ENCODE peak calls at places on chromosome 14, in nine cellular contexts. L, V, T, S, I, R, E, W and G are unnamed samples.
A peak's percentile ranks its signal among the peaks of the same experiment; 100 is the strongest.

GRCh38 chr14:31243860-31244259 is 36.3 kb upstream of the HECTD1 start:
- DNase-seq in L (peak; percentile 88), V (no peak), T (no peak), S (peak; percentile 80), I (peak; percentile 99), R (no peak), E (no peak), W (no peak), G (peak; percentile 93)

GRCh38 chr14:105085766-105086165 is 20.5 kb upstream of the GPR132 start:
- DNase-seq in L (no peak), V (no peak), T (no peak), S (peak; percentile 45), I (no peak), R (no peak), E (no peak), W (no peak), G (no peak)

GRCh38 chr14:23492618-23493272 is 23.2 kb downstream of the NGDN start:
- DNase-seq in L (no peak), V (no peak), T (no peak), S (no peak), I (peak; percentile 9), R (no peak), E (no peak), W (no peak), G (no peak)

GRCh38 chr14:38887696-38888095 is 215.3 kb downstream of the SEC23A start:
- DNase-seq in L (no peak), V (no peak), T (no peak), S (no peak), I (no peak), R (no peak), E (no peak), W (no peak), G (no peak)

GRCh38 chr14:103450423-103450822 is 65.2 kb downstream of the MARK3 start:
- DNase-seq in L (no peak), V (no peak), T (no peak), S (no peak), I (no peak), R (no peak), E (no peak), W (no peak), G (no peak)

GRCh38 chr14:101444116-101444515 is 117.2 kb upstream of the DIO3 start:
- DNase-seq in L (peak; percentile 25), V (no peak), T (no peak), S (no peak), I (peak; percentile 62), R (no peak), E (no peak), W (no peak), G (peak; percentile 88)

GRCh38 chr14:51210594-51210993 is 29.5 kb upstream of the TMX1 start:
- DNase-seq in L (no peak), V (no peak), T (peak; percentile 43), S (no peak), I (no peak), R (no peak), E (no peak), W (no peak), G (no peak)

GRCh38 chr14:88463318-88463717 is 77.9 kb downstream of the SPATA7 start:
- DNase-seq in L (peak; percentile 8), V (no peak), T (no peak), S (peak; percentile 54), I (peak; percentile 22), R (peak; percentile 23), E (no peak), W (peak; percentile 49), G (peak; percentile 52)

GRCh38 chr14:100669011-100669412 is 57.7 kb upstream of the DLK1 start:
- DNase-seq in L (no peak), V (no peak), T (no peak), S (no peak), I (no peak), R (no peak), E (no peak), W (no peak), G (no peak)

GRCh38 chr14:100664841-100665425 is 61.8 kb upstream of the DLK1 start:
- DNase-seq in L (no peak), V (no peak), T (no peak), S (no peak), I (no peak), R (no peak), E (peak; percentile 57), W (no peak), G (peak; percentile 64)

GRCh38 chr14:64826845-64827244 is 52.9 kb downstream of the SPTB start:
- DNase-seq in L (no peak), V (no peak), T (no peak), S (no peak), I (peak; percentile 3), R (no peak), E (no peak), W (no peak), G (peak; percentile 52)

GRCh38 chr14:101476931-101477553 is 84.3 kb upstream of the DIO3 start:
- DNase-seq in L (peak; percentile 90), V (no peak), T (no peak), S (peak; percentile 51), I (peak; percentile 47), R (peak; percentile 81), E (peak; percentile 90), W (no peak), G (peak; percentile 82)

GRCh38 chr14:106691601-106692291 is 1165.4 kb downstream of the TMEM121 start:
- DNase-seq in L (peak; percentile 41), V (peak; percentile 44), T (peak; percentile 49), S (peak; percentile 60), I (no peak), R (peak; percentile 25), E (no peak), W (peak; percentile 78), G (no peak)

GRCh38 chr14:23694085-23694975 is 58.2 kb downstream of the DHRS2 start:
- DNase-seq in L (peak; percentile 54), V (no peak), T (no peak), S (no peak), I (peak; percentile 57), R (peak; percentile 74), E (no peak), W (no peak), G (peak; percentile 11)

GRCh38 chr14:52003324-52003723 is 14.0 kb downstream of the RTRAF start:
- DNase-seq in L (no peak), V (no peak), T (no peak), S (no peak), I (no peak), R (no peak), E (no peak), W (no peak), G (peak; percentile 10)

GRCh38 chr14:73780896-73781295 is 66.7 kb upstream of the PNMA1 start:
- DNase-seq in L (no peak), V (no peak), T (no peak), S (no peak), I (no peak), R (no peak), E (no peak), W (no peak), G (no peak)

DNA sequence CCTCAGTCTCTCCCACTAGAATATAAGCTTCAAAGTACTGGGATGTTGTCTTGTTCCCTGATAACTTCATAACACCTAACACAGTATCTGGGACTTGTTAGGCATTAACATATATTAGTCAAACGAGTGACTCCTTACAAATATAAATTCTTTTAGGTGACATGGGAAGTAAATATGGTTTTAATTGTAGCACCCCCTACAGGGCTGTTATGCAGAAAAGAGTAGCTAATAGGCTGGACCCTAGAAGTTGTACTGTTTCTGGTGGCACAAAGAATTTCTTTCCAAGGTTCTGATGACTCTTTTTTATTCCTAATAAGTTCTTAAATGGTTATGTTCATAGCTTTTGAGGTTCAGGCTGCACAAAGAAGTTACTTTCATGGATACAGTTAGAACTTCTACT is 29.8 kb downstream of the GPATCH2L start:
- DNase-seq in L (no peak), V (no peak), T (no peak), S (no peak), I (peak; percentile 11), R (no peak), E (no peak), W (no peak), G (peak; percentile 6)
- TF ChIP-seq CTCF in L (no peak), V (no peak), T (peak; percentile 38), S (no peak), I (no peak), R (no peak), E (no peak), W (no peak), G (peak; percentile 20)

GRCh38 chr14:78197088-78197487 is 26.9 kb downstream of the NRXN3 start:
- DNase-seq in L (no peak), V (no peak), T (no peak), S (no peak), I (no peak), R (no peak), E (no peak), W (no peak), G (no peak)

GRCh38 chr14:78202178-78202577 is 32.0 kb downstream of the NRXN3 start:
- DNase-seq in L (no peak), V (no peak), T (no peak), S (no peak), I (no peak), R (no peak), E (no peak), W (peak; percentile 15), G (no peak)

GRCh38 chr14:78195431-78195830 is 25.3 kb downstream of the NRXN3 start:
- DNase-seq in L (no peak), V (no peak), T (no peak), S (no peak), I (no peak), R (no peak), E (no peak), W (no peak), G (no peak)

DNA sequence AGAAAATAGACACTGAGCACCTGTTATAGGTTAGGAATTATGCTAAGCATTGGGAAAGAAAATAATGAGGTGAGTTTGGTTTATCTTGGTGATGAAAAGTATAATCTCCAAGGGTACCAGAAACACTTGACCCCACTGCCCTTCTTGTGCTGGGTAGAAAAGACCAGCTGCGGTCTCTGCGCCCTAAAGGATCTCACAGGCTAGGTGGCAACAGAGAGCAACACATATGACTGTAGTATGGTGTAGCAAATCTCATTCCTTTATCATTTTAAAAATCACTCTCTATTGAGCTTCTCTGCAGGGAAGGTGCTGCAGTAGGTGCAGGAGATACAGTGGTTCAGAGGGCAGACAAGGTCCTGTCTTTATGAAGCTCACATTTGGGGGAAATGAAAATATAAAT is 26.1 kb downstream of the NRXN3 start:
- DNase-seq in L (no peak), V (no peak), T (no peak), S (no peak), I (no peak), R (peak; percentile 11), E (no peak), W (no peak), G (no peak)
- TF ChIP-seq CTCF in L (no peak), V (no peak), T (no peak), S (no peak), I (peak; percentile 7), R (peak; percentile 43), E (no peak), W (no peak), G (no peak)

GRCh38 chr14:82872494-82872893 is 1338.8 kb upstream of the SEL1L start:
- DNase-seq in L (no peak), V (no peak), T (peak; percentile 40), S (no peak), I (no peak), R (no peak), E (no peak), W (no peak), G (peak; percentile 4)
- TF ChIP-seq CTCF in L (no peak), V (no peak), T (peak; percentile 42), S (no peak), I (no peak), R (peak; percentile 31), E (no peak), W (no peak), G (peak; percentile 10)

DNA sequence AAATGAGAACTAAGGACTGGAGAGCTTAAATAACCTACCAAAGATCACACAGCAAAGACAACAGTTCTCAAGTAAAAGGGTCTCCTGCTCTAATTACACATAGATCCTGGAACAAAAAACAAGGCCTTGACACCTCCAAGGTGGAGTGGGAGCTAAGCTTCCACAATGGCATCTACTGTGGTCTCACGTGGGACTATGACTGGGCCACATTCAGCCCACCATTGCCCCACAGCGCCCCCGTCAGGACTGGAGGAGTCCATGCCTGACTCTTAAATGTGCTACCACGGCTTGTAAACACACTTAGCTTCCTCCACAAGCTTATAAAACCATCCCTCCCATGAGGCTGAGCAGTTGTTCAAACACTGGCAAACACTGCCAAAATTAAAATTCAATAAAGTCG is 88.5 kb downstream of the GCH1 start:
- DNase-seq in L (peak; percentile 21), V (no peak), T (peak; percentile 60), S (no peak), I (no peak), R (peak; percentile 54), E (no peak), W (no peak), G (no peak)
- TF ChIP-seq CTCF in L (no peak), V (no peak), T (peak; percentile 44), S (no peak), I (no peak), R (peak; percentile 50), E (no peak), W (no peak), G (peak; percentile 25)